ENCODE peak calls at places on chromosomes 6 and 20, in four cellular contexts. N, K, C and P are unnamed samples.

GRCh38 chr6:10535198-10535597 is 14.0 kb downstream of the GCNT2 start:
- DNase-seq in N (no peak), K (no peak), C (no peak), P (no peak)

GRCh38 chr20:17343631-17344447 is 117.0 kb downstream of the PCSK2 start:
- DNase-seq in N (peak; percentile 25), K (no peak), C (no peak), P (no peak)

GRCh38 chr20:63393566-63393965 is 32.4 kb upstream of the CHRNA4 start:
- DNase-seq in N (no peak), K (no peak), C (no peak), P (no peak)

GRCh38 chr20:10682939-10683338 is 9.1 kb upstream of the JAG1 start:
- DNase-seq in N (no peak), K (no peak), C (no peak), P (no peak)

GRCh38 chr6:111712398-111712797 is 106.7 kb upstream of the TRAF3IP2 start:
- DNase-seq in N (peak; percentile 3), K (no peak), C (peak; percentile 6), P (no peak)

GRCh38 chr6:136089885-136090284 is 160.2 kb downstream of the MTFR2 start:
- DNase-seq in N (no peak), K (no peak), C (peak; percentile 12), P (no peak)

GRCh38 chr6:2940851-2941250 is 30.5 kb downstream of the SERPINB6 start:
- DNase-seq in N (no peak), K (no peak), C (no peak), P (no peak)

GRCh38 chr6:121865811-121866210 is 430.4 kb downstream of the GJA1 start:
- DNase-seq in N (no peak), K (no peak), C (no peak), P (no peak)

GRCh38 chr20:5552154-5552553 is 198.0 kb upstream of the SHLD1 start:
- DNase-seq in N (no peak), K (no peak), C (no peak), P (no peak)

GRCh38 chr6:6911391-6911790 is 196.4 kb upstream of the RREB1 start:
- DNase-seq in N (no peak), K (no peak), C (no peak), P (no peak)

GRCh38 chr6:40634429-40634828 is 47.3 kb upstream of the LRFN2 start:
- DNase-seq in N (no peak), K (no peak), C (no peak), P (no peak)

GRCh38 chr20:23269954-23270353 is 80.6 kb upstream of the NXT1 start:
- DNase-seq in N (no peak), K (no peak), C (no peak), P (no peak)

GRCh38 chr20:25285091-25285647 is 37.3 kb downstream of the PYGB start:
- DNase-seq in N (no peak), K (no peak), C (no peak), P (no peak)

GRCh38 chr6:148573922-148574321 is 172.9 kb upstream of the UST start:
- DNase-seq in N (no peak), K (no peak), C (no peak), P (no peak)

GRCh38 chr20:62938105-62938888 is at the start of gene GID8:
- DNase-seq in N (no peak), K (no peak), C (no peak), P (peak; percentile 17)

GRCh38 chr6:56539503-56540105 is 103.1 kb downstream of the DST start:
- DNase-seq in N (no peak), K (no peak), C (no peak), P (no peak)

GRCh38 chr6:34301408-34301807 is 52.6 kb upstream of the SMIM29 start:
- DNase-seq in N (no peak), K (no peak), C (no peak), P (peak; percentile 22)

GRCh38 chr20:50885068-50885467 is 46.2 kb downstream of the ADNP start:
- DNase-seq in N (no peak), K (no peak), C (no peak), P (no peak)

GRCh38 chr20:3171391-3172125 is 1.8 kb downstream of the LZTS3 start:
- DNase-seq in N (no peak), K (no peak), C (no peak), P (no peak)

GRCh38 chr20:2470051-2470431 is 548 bp downstream of the SNRPB start:
- DNase-seq in N (peak; percentile 49), K (peak; percentile 37), C (peak; percentile 56), P (peak; percentile 58)